ENCODE peak calls at places on chromosome 20, in seven cellular contexts. A is hepatocyte, O is mammary epithelial cell, Z is keratinocyte, N is neural progenitor cell, B is GM12878, S is fibroblast of lung. H is an unnamed sample.

GRCh38 chr20:42192321-42192720 is 574.1 kb upstream of the CHD6 start:
- DNase-seq in A (no peak), O (no peak), Z (no peak), N (no peak), B (no peak), S (no peak), H (peak; percentile 66)

GRCh38 chr20:20395087-20395486 is 27.2 kb downstream of the INSM1 start:
- DNase-seq in A (no peak), O (no peak), Z (no peak), N (no peak), B (no peak), S (no peak), H (no peak)

GRCh38 chr20:45510242-45510862 is 5.1 kb downstream of the SPINT3 start:
- DNase-seq in A (no peak), O (peak; percentile 86), Z (no peak), N (no peak), B (no peak), S (no peak), H (no peak)

GRCh38 chr20:35129647-35130069 is 17.5 kb downstream of the EDEM2 start:
- DNase-seq in A (no peak), O (peak; percentile 32), Z (no peak), N (no peak), B (no peak), S (peak; percentile 47), H (no peak)

GRCh38 chr20:30811896-30812671 is 445.4 kb upstream of the DEFB115 start:
- DNase-seq in A (no peak), O (peak; percentile 59), Z (no peak), N (peak; percentile 39), B (peak; percentile 20), S (peak; percentile 49), H (no peak)

GRCh38 chr20:38581013-38581412 is at the start of gene ADIG:
- DNase-seq in A (no peak), O (peak; percentile 53), Z (no peak), N (peak; percentile 11), B (no peak), S (no peak), H (no peak)

GRCh38 chr20:20498081-20498861 is 130.4 kb downstream of the INSM1 start:
- DNase-seq in A (no peak), O (no peak), Z (no peak), N (peak; percentile 60), B (no peak), S (peak; percentile 65), H (no peak)

GRCh38 chr20:8132632-8133587 is 844 bp downstream of the PLCB1 start:
- DNase-seq in A (peak; percentile 13), O (peak; percentile 28), Z (no peak), N (peak; percentile 44), B (no peak), S (peak; percentile 53), H (no peak)

GRCh38 chr20:47931002-47931401 is 145.7 kb upstream of the SULF2 start:
- DNase-seq in A (no peak), O (no peak), Z (no peak), N (no peak), B (no peak), S (no peak), H (no peak)

GRCh38 chr20:48682529-48683385 is 145.0 kb downstream of the PREX1 start:
- DNase-seq in A (peak; percentile 90), O (peak; percentile 32), Z (no peak), N (peak; percentile 84), B (no peak), S (peak; percentile 94), H (peak; percentile 69)

GRCh38 chr20:33839591-33839990 is 28.4 kb downstream of the CHMP4B start:
- DNase-seq in A (no peak), O (no peak), Z (no peak), N (no peak), B (no peak), S (no peak), H (no peak)

GRCh38 chr20:8568068-8568467 is 436.0 kb downstream of the PLCB1 start:
- DNase-seq in A (no peak), O (no peak), Z (no peak), N (no peak), B (no peak), S (peak; percentile 34), H (no peak)

GRCh38 chr20:23415958-23416583 is 5.2 kb downstream of the NAPB start:
- DNase-seq in A (no peak), O (peak; percentile 46), Z (no peak), N (no peak), B (no peak), S (peak; percentile 29), H (no peak)

GRCh38 chr20:63421913-63422312 is 50.5 kb downstream of the KCNQ2 start:
- DNase-seq in A (no peak), O (no peak), Z (no peak), N (no peak), B (no peak), S (no peak), H (no peak)

GRCh38 chr20:63419299-63419698 is 53.2 kb downstream of the KCNQ2 start:
- DNase-seq in A (no peak), O (no peak), Z (no peak), N (no peak), B (no peak), S (no peak), H (no peak)

GRCh38 chr20:63422653-63423052 is 49.8 kb downstream of the KCNQ2 start:
- DNase-seq in A (no peak), O (no peak), Z (no peak), N (no peak), B (no peak), S (no peak), H (no peak)

GRCh38 chr20:63420359-63421093 is 51.9 kb downstream of the KCNQ2 start:
- DNase-seq in A (no peak), O (no peak), Z (no peak), N (no peak), B (no peak), S (no peak), H (no peak)

GRCh38 chr20:63421094-63421692 is 51.3 kb downstream of the KCNQ2 start:
- DNase-seq in A (no peak), O (no peak), Z (no peak), N (no peak), B (no peak), S (no peak), H (no peak)
- TF ChIP-seq EZH2 in A (no peak), O (no peak), Z (no peak), N (no peak), B (no peak), S (no peak), H (no peak)

GRCh38 chr20:53842301-53843099 is 227.9 kb downstream of the BCAS1 start:
- DNase-seq in A (no peak), O (no peak), Z (no peak), N (no peak), B (peak; percentile 54), S (no peak), H (peak; percentile 84)
- H2AFZ ChIP-seq in A (no peak overlapping the region), O (peak overlapping the region; percentile 72), Z (peak overlapping the region; percentile 71), N (no peak overlapping the region), B (no peak overlapping the region), S (peak overlapping the region; percentile 12), H (no peak overlapping the region)

GRCh38 chr20:25860531-25861150 is 164.0 kb upstream of the ZNF337 start:
- DNase-seq in A (no peak), O (no peak), Z (no peak), N (no peak), B (no peak), S (no peak), H (no peak)
- TF ChIP-seq EZH2 in A (no peak), O (no peak), Z (peak; percentile 38), N (peak; percentile 49), B (no peak), S (no peak), H (no peak)

GRCh38 chr20:58850693-58851174 is at the start of gene GNAS-AS1:
- DNase-seq in A (peak; percentile 83), O (peak; percentile 63), Z (no peak), N (peak; percentile 91), B (peak; percentile 53), S (peak; percentile 90), H (peak; percentile 83)

GRCh38 chr20:58852559-58853271 is at the start of gene GNAS:
- DNase-seq in A (peak; percentile 84), O (peak; percentile 24), Z (no peak), N (peak; percentile 91), B (no peak), S (peak; percentile 66), H (no peak)

GRCh38 chr20:58853466-58853865 is 950 bp downstream of the GNAS start:
- DNase-seq in A (no peak), O (no peak), Z (no peak), N (no peak), B (no peak), S (no peak), H (no peak)

GRCh38 chr20:58851969-58852458 is 502 bp upstream of the GNAS start:
- DNase-seq in A (no peak), O (no peak), Z (no peak), N (no peak), B (no peak), S (no peak), H (no peak)

DNA sequence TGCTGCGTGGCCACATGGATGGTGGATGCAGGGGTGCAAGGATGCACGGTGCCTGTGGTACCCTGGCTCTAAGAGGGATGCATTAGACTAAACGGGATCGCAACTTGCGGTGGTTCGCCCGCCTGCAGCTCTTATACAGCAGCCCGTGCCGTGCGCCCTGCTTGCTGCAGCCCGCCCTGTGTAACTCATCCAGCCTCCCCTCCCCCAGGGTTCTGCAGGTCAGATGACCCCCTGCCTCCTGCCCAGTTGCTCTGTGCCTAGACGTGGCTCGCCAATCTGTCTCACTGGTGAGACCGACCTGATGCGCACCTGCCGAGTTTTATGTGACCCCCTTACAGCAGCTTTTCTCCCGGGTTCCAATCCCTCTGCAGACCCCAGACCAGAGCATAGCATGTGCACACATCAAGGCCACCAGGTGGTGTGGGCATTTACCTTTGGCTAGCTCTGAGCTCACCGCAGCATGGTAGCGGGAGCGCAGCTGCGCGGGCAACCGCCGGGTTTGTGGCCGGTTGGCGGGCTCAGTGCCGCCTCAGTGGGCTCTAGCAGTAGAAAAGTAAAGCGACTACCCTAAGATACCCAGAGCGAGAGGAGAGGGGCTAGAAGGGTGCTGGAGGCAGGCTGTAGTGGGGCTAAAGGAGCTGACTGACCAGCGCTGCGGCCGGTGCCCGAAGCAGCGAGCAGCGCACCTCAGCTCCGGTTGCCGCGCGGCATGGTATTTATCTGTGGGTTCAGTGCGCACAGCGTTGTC is 693 bp upstream of the GNAS-AS1 start:
- DNase-seq in A (no peak), O (no peak), Z (no peak), N (peak; percentile 49), B (no peak), S (no peak), H (no peak)
- H2AFZ ChIP-seq in A (peak overlapping the region; percentile 72), O (peak overlapping the region; percentile 77), Z (peak overlapping the region; percentile 14), N (peak overlapping the region; percentile 58), B (peak overlapping the region; percentile 87), S (peak overlapping the region; percentile 78), H (peak overlapping the region; percentile 88)